ENCODE peak calls at places on chromosomes 2 and 18, in four cellular contexts. V is astrocyte of the spinal cord, F is HepG2, A is BE2C. D is an unnamed sample.

GRCh38 chr2:17311771-17312511 is 206.3 kb downstream of the RAD51AP2 start:
- DNase-seq in V (peak), F (no peak), A (no peak), D (no peak)

GRCh38 chr2:96159084-96159830 is 14.0 kb upstream of the DUSP2 start:
- DNase-seq in V (no peak), F (no peak), A (no peak), D (no peak)

GRCh38 chr2:8149985-8150547 is 531.8 kb upstream of the ID2 start:
- DNase-seq in V (peak), F (no peak), A (no peak), D (no peak)

GRCh38 chr2:190432567-190433231 is 24.5 kb downstream of the MFSD6 start:
- DNase-seq in V (no peak), F (no peak), A (no peak), D (no peak)

GRCh38 chr2:159131882-159132281 is 154.6 kb downstream of the WDSUB1 start:
- DNase-seq in V (peak), F (no peak), A (no peak), D (peak)

GRCh38 chr2:151490276-151490675 is 80.6 kb downstream of the RIF1 start:
- DNase-seq in V (no peak), F (no peak), A (no peak), D (no peak)

GRCh38 chr2:127604986-127605385 is 41.0 kb upstream of the GPR17 start:
- DNase-seq in V (no peak), F (no peak), A (no peak), D (peak)

GRCh38 chr2:18871430-18871829 is 282.1 kb upstream of the NT5C1B start:
- DNase-seq in V (no peak), F (no peak), A (no peak), D (no peak)

GRCh38 chr2:17245921-17246320 is 272.3 kb downstream of the RAD51AP2 start:
- DNase-seq in V (no peak), F (no peak), A (no peak), D (no peak)

GRCh38 chr2:223019390-223019930 is 32.5 kb upstream of the KCNE4 start:
- DNase-seq in V (no peak), F (no peak), A (peak), D (peak)

GRCh38 chr2:208254871-208255556 is at the start of gene IDH1:
- DNase-seq in V (peak), F (peak), A (peak), D (peak)

GRCh38 chr2:96102596-96103387 is 13.6 kb downstream of the ADRA2B start:
- DNase-seq in V (no peak), F (no peak), A (no peak), D (no peak)

GRCh38 chr2:120780402-120780801 is 44.7 kb downstream of the GLI2 start:
- DNase-seq in V (no peak), F (no peak), A (peak), D (no peak)

GRCh38 chr2:120777170-120777751 is 41.6 kb downstream of the GLI2 start:
- DNase-seq in V (no peak), F (no peak), A (no peak), D (no peak)

GRCh38 chr2:120777787-120778186 is 42.1 kb downstream of the GLI2 start:
- DNase-seq in V (no peak), F (no peak), A (no peak), D (no peak)

GRCh38 chr2:120778244-120778643 is 42.6 kb downstream of the GLI2 start:
- DNase-seq in V (no peak), F (no peak), A (no peak), D (peak)

GRCh38 chr2:120779781-120780283 is 44.2 kb downstream of the GLI2 start:
- DNase-seq in V (peak), F (no peak), A (no peak), D (peak)
- TF ChIP-seq CTCF in V (peak), F (no peak), A (no peak), D (peak)

GRCh38 chr18:62200121-62200914 is 13.3 kb downstream of the RELCH start:
- DNase-seq in V (no peak), F (no peak), A (no peak), D (peak)
- TF ChIP-seq CTCF in V (no peak), F (no peak), A (no peak), D (no peak)

GRCh38 chr2:61426267-61426897 is 44.5 kb downstream of the USP34 start:
- DNase-seq in V (no peak), F (peak), A (peak), D (no peak)
- TF ChIP-seq CTCF in V (peak), F (peak), A (peak), D (peak)

DNA sequence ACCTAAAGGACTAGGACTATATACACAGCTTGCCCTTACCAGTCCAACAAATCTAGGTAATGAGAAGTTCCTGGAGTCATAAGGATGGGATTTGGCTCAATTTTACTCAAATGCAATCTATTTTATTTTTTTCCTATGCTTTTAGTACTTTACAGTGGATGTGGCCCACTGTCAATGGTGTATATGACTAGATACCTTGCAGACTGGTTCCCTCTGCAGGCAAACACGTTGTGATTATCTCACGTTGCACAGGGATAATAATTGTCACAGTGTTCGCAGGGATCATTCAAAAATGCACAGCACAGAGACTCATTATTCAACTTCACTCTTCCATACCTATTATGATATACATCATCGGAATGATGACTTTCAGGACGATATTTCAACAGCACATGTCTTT is 359.7 kb downstream of the MBD2 start:
- DNase-seq in V (no peak), F (no peak), A (no peak), D (peak)
- TF ChIP-seq CTCF in V (no peak), F (no peak), A (no peak), D (peak)

DNA sequence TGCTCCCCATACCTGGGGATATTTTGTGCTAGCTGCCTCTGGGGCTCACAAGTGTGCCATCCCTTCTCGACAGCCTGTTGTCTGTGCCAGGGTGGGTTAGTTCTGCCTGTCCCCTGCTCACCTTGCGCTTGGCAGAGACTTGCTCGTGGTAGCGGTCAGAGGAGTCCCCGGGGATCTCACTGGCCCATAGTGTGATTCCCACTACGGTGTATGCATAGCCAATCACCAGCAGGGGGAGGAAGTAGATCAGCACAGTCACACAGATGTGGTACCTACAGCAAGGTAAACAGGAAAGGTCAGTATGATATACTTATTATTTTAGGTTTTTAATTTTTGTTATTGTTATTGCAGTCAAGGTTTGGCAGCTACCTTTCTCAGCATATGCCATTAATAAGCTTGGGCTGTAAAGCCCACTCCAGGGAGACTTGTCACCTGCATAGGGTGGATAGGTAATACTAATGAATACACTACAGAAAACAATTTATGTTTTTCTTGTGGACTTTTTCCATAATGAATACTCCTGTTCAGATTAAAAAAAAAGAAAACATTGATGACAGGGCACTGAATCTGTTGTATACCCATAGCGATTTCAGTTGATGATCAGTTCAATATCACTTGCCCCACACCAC is 95.2 kb downstream of the POLE4 start:
- DNase-seq in V (peak), F (peak), A (peak), D (no peak)
- TF ChIP-seq CTCF in V (peak), F (peak), A (peak), D (peak)

GRCh38 chr2:105181282-105181681 is 60.3 kb upstream of the GPR45 start:
- DNase-seq in V (no peak), F (no peak), A (no peak), D (no peak)

GRCh38 chr2:105180491-105180972 is 61.0 kb upstream of the GPR45 start:
- DNase-seq in V (no peak), F (no peak), A (no peak), D (no peak)

GRCh38 chr2:105177546-105178254 is 63.8 kb upstream of the GPR45 start:
- DNase-seq in V (no peak), F (no peak), A (no peak), D (no peak)

GRCh38 chr2:105177008-105177407 is 64.5 kb upstream of the GPR45 start:
- DNase-seq in V (no peak), F (no peak), A (no peak), D (no peak)

DNA sequence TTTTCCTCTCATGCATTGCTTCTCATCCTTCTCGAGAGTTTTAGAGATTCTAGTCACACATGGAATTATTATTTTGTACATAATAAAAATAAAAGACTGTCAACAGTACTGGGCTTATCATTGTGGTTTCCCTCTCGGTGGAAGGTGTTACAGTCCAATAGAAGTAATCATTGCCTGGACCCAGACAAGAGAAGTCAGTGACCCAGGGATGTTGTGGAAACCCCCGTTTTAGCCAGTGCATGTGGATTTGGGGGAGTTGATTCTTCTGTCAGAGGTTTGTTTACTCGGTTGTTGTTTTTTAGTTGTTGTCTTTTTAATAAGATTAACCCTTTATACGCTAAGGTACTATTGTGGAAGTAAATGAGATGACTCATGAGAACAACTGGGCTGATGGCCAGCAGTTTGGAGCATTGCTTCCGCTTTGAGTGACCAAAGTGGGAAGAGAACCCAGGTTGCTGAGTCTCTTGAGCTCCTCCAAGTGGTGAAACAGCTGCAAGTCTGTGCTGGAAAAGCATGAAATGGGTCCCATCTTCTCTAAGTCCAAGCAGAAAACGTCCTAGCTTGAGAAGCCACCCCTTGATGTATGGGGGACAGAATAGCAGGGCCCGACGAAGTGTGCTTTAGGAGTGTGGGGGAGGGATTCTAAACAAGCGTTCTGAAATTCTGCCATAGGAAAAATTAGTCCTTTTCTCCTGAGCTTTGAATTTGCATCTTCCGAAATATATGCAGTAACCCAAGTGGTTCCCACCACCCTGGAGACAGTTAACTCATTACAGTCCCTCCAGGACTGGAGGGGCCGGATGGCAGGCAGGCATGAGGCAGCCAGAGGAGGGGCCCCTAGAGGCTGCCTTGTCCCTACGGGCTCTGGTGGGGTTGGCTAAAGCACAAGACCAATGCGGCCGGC is 61.8 kb upstream of the GPR45 start:
- DNase-seq in V (peak), F (peak), A (peak), D (peak)
- TF ChIP-seq CTCF in V (peak), F (peak), A (peak), D (peak)

D was measured in fibroblast of the aortic adventitia.